ENCODE peak calls at places on chromosomes 4 and X, in four cellular contexts. One of them, this sample, is unnamed.

GRCh38 chrX:39814391-39814790 is 283.4 kb downstream of the BCOR start:
- DNase-seq in uterus: no peak
- DNase-seq in testis: no peak
- DNase-seq in IMR-90: peak
- DNase-seq in this sample: no peak

GRCh38 chr4:39036172-39036571 is 4.0 kb upstream of the TMEM156 start:
- DNase-seq in uterus: no peak
- DNase-seq in IMR-90: peak
- DNase-seq in testis: no peak
- DNase-seq in this sample: no peak

GRCh38 chrX:38045697-38046096 is 39.3 kb downstream of the SYTL5 start:
- DNase-seq in uterus: peak
- DNase-seq in IMR-90: no peak
- DNase-seq in testis: peak
- DNase-seq in this sample: no peak

GRCh38 chr4:159175165-159175988 is 72.5 kb downstream of the RAPGEF2 start:
- DNase-seq in testis: peak
- DNase-seq in uterus: peak
- DNase-seq in IMR-90: peak
- DNase-seq in this sample: peak

GRCh38 chr4:157048248-157048647 is 27.7 kb upstream of the GLRB start:
- DNase-seq in uterus: peak
- DNase-seq in IMR-90: peak
- DNase-seq in testis: peak
- DNase-seq in this sample: peak

GRCh38 chrX:19839770-19840254 is 47.6 kb downstream of the SH3KBP1 start:
- DNase-seq in IMR-90: no peak
- DNase-seq in uterus: no peak
- DNase-seq in testis: no peak
- DNase-seq in this sample: no peak

GRCh38 chr4:149113804-149114430 is 671.7 kb upstream of the NR3C2 start:
- DNase-seq in uterus: no peak
- DNase-seq in testis: no peak
- DNase-seq in IMR-90: peak
- DNase-seq in this sample: no peak

GRCh38 chr4:39732728-39733127 is 34.8 kb downstream of the UBE2K start:
- DNase-seq in testis: no peak
- DNase-seq in IMR-90: peak
- DNase-seq in uterus: no peak
- DNase-seq in this sample: no peak

GRCh38 chr4:148415500-148415899 is 26.7 kb downstream of the NR3C2 start:
- DNase-seq in IMR-90: peak
- DNase-seq in uterus: no peak
- DNase-seq in testis: no peak
- DNase-seq in this sample: no peak

GRCh38 chr4:148065069-148065468 is 333.2 kb downstream of the ARHGAP10 start:
- DNase-seq in IMR-90: peak
- DNase-seq in testis: no peak
- DNase-seq in uterus: no peak
- DNase-seq in this sample: peak

GRCh38 chrX:17549005-17549685 is 174.1 kb downstream of the NHS start:
- DNase-seq in IMR-90: no peak
- DNase-seq in testis: no peak
- DNase-seq in uterus: no peak
- DNase-seq in this sample: peak

GRCh38 chr4:107913283-107913899 is 18.0 kb upstream of the CYP2U1 start:
- DNase-seq in uterus: peak
- DNase-seq in testis: peak
- DNase-seq in IMR-90: peak
- DNase-seq in this sample: peak

GRCh38 chrX:22690116-22690515 is 309.6 kb upstream of the DDX53 start:
- DNase-seq in IMR-90: peak
- DNase-seq in testis: peak
- DNase-seq in uterus: peak
- DNase-seq in this sample: no peak

GRCh38 chr4:169337510-169337909 is 66.8 kb upstream of the SH3RF1 start:
- DNase-seq in IMR-90: peak
- DNase-seq in uterus: no peak
- DNase-seq in testis: no peak
- DNase-seq in this sample: no peak

GRCh38 chr4:138275946-138276621 is 33.9 kb upstream of the SLC7A11 start:
- DNase-seq in testis: no peak
- DNase-seq in IMR-90: peak
- DNase-seq in uterus: no peak
- DNase-seq in this sample: no peak

GRCh38 chr4:52588771-52589591 is 70.1 kb downstream of the USP46 start:
- DNase-seq in IMR-90: peak
- DNase-seq in testis: no peak
- DNase-seq in uterus: peak
- DNase-seq in this sample: no peak

GRCh38 chr4:95290702-95291101 is 258.1 kb downstream of the UNC5C start:
- DNase-seq in testis: no peak
- DNase-seq in IMR-90: no peak
- DNase-seq in uterus: no peak
- DNase-seq in this sample: no peak

GRCh38 chr4:76216521-76216920 is 2.9 kb upstream of the SCARB2 start:
- DNase-seq in testis: no peak
- DNase-seq in IMR-90: no peak
- DNase-seq in uterus: no peak
- DNase-seq in this sample: no peak

GRCh38 chr4:165294907-165295306 is 32.6 kb upstream of the MSMO1 start:
- DNase-seq in IMR-90: no peak
- DNase-seq in testis: no peak
- DNase-seq in uterus: no peak
- DNase-seq in this sample: no peak

GRCh38 chr4:128913228-128913627 is 103.7 kb downstream of the JADE1 start:
- DNase-seq in IMR-90: no peak
- DNase-seq in testis: no peak
- DNase-seq in uterus: no peak
- DNase-seq in this sample: no peak

GRCh38 chr4:180751009-180751408 is 1492.2 kb upstream of the TENM3 start:
- DNase-seq in uterus: no peak
- DNase-seq in IMR-90: peak
- DNase-seq in testis: no peak
- DNase-seq in this sample: no peak

GRCh38 chr4:183266386-183266785 is 53.7 kb downstream of the CLDN22 start:
- DNase-seq in IMR-90: peak
- DNase-seq in uterus: no peak
- DNase-seq in testis: no peak
- DNase-seq in this sample: no peak

GRCh38 chr4:158519226-158519625 is 2.5 kb upstream of the RXFP1 start:
- DNase-seq in testis: no peak
- DNase-seq in uterus: no peak
- DNase-seq in IMR-90: no peak
- DNase-seq in this sample: no peak

GRCh38 chrX:95509474-95509873 is 1175.2 kb upstream of the DIAPH2 start:
- DNase-seq in IMR-90: no peak
- DNase-seq in uterus: no peak
- DNase-seq in testis: no peak
- DNase-seq in this sample: no peak

GRCh38 chr4:110668463-110669245 is 45.8 kb upstream of the PITX2 start:
- DNase-seq in testis: no peak
- DNase-seq in IMR-90: no peak
- DNase-seq in uterus: no peak
- DNase-seq in this sample: no peak

GRCh38 chrX:25523574-25523973 is 507.8 kb upstream of the ARX start:
- DNase-seq in uterus: no peak
- DNase-seq in IMR-90: peak
- DNase-seq in testis: peak
- DNase-seq in this sample: no peak

GRCh38 chr4:110793381-110793801 is 170.5 kb upstream of the PITX2 start:
- DNase-seq in IMR-90: peak
- DNase-seq in uterus: no peak
- DNase-seq in testis: no peak
- DNase-seq in this sample: no peak

GRCh38 chr4:168930413-168931196 is 79.5 kb downstream of the CBR4 start:
- DNase-seq in testis: no peak
- DNase-seq in uterus: no peak
- DNase-seq in IMR-90: no peak
- DNase-seq in this sample: no peak

GRCh38 chr4:2248821-2249261 is 6.9 kb upstream of the HAUS3 start:
- DNase-seq in IMR-90: no peak
- DNase-seq in testis: peak
- DNase-seq in uterus: no peak
- DNase-seq in this sample: peak

GRCh38 chr4:15894923-15895411 is 43.6 kb downstream of the FGFBP1 start:
- DNase-seq in IMR-90: peak
- DNase-seq in uterus: no peak
- DNase-seq in testis: no peak
- DNase-seq in this sample: no peak

GRCh38 chr4:137124278-137124932 is 407.9 kb downstream of the PCDH18 start:
- DNase-seq in IMR-90: peak
- DNase-seq in uterus: peak
- DNase-seq in testis: no peak
- DNase-seq in this sample: no peak

GRCh38 chr4:112423591-112423990 is 92.4 kb downstream of the NEUROG2 start:
- DNase-seq in uterus: no peak
- DNase-seq in IMR-90: peak
- DNase-seq in testis: no peak
- DNase-seq in this sample: no peak

GRCh38 chr4:187268940-187269339 is 545.3 kb upstream of the FAT1 start:
- DNase-seq in IMR-90: peak
- DNase-seq in testis: no peak
- DNase-seq in uterus: no peak
- DNase-seq in this sample: no peak

GRCh38 chr4:52983563-52984303 is 121.6 kb downstream of the RASL11B start:
- DNase-seq in uterus: no peak
- DNase-seq in testis: no peak
- DNase-seq in IMR-90: peak
- DNase-seq in this sample: no peak

GRCh38 chrX:119236599-119237525 is 777 bp downstream of the PGRMC1 start:
- DNase-seq in uterus: peak
- DNase-seq in IMR-90: peak
- DNase-seq in testis: peak
- DNase-seq in this sample: peak

GRCh38 chrX:45850197-45850774 is 649.6 kb upstream of the DIPK2B start:
- DNase-seq in IMR-90: no peak
- DNase-seq in testis: no peak
- DNase-seq in uterus: peak
- DNase-seq in this sample: no peak

GRCh38 chrX:45710081-45710801 is 509.6 kb upstream of the DIPK2B start:
- DNase-seq in uterus: no peak
- DNase-seq in testis: no peak
- DNase-seq in IMR-90: peak
- DNase-seq in this sample: no peak

GRCh38 chrX:53254570-53255461 is 26.6 kb downstream of the IQSEC2 start:
- DNase-seq in IMR-90: no peak
- DNase-seq in uterus: no peak
- DNase-seq in testis: no peak
- DNase-seq in this sample: no peak

GRCh38 chrX:13653022-13653693 is at the start of gene TCEANC:
- DNase-seq in uterus: peak
- DNase-seq in IMR-90: peak
- DNase-seq in testis: peak
- DNase-seq in this sample: peak
- TF ChIP-seq POLR2A in uterus: peak
- TF ChIP-seq POLR2A in IMR-90: peak
- TF ChIP-seq POLR2A in testis: no peak
- TF ChIP-seq POLR2A in this sample: no peak

DNA sequence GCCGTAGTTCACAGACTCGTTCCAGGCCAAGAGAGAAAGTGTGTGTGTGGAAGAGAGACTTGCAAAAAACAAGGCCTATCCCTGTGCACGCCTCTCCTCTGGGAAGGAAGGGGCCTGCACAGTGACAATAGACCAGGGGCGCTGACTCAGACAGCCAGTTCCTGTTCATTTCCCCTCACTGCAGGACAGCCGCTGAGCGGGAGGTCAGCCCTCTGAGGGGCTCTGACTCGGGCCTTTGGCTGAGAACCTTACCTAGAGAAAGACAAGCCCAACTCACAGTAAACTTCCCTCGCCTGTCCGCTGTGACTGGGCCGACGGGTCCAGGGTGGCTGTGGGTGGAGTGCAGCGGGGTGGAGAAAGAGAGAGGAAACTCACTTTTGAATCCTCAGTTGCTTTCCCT is 52.1 kb downstream of the RTL5 start:
- DNase-seq in testis: no peak
- DNase-seq in uterus: peak
- DNase-seq in IMR-90: no peak
- DNase-seq in this sample: no peak
- H3K4me3 ChIP-seq in testis: no peak
- H3K4me3 ChIP-seq in uterus: no peak
- H3K4me3 ChIP-seq in IMR-90: no peak
- H3K4me3 ChIP-seq in this sample: no peak

DNA sequence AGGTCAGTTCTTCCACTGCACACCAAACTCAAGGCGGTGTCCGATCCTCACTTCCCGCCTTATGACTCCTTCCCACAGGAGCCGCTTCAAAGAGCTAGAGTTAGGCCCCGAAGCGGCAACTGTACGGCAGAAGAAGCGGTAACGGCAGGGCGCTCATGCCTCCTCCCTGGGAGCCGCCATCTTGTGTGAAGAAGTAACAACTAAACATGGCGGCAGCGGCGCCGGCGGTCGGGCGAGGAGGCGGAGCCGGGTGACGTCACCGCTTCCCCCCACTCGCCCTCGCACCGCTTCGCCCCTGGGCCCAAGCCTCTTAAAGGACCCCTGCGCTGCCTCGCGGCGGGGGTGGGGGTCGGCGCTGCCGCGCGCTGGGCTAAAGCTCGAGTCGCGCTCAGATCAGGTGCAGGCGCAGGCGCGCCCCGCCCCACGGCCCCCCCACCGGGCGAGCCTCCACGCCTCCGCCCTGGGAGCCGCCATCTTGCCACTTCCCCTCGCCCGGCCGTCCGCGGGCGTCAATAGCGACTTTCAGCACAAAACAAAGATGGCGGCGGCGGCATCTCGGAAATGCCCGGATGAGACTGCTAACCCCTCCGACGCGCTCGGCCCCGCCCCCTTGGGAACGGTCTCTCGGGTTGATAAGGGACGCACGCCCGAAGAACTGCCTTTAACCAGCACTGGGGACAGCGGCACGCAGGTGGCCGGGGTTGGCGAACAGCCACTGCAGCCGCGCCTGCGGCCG is at the start of gene HCFC1:
- DNase-seq in testis: peak
- DNase-seq in IMR-90: peak
- DNase-seq in uterus: peak
- DNase-seq in this sample: peak
- TF ChIP-seq POLR2A in testis: no peak
- TF ChIP-seq POLR2A in IMR-90: peak
- TF ChIP-seq POLR2A in uterus: peak
- TF ChIP-seq POLR2A in this sample: no peak

DNA sequence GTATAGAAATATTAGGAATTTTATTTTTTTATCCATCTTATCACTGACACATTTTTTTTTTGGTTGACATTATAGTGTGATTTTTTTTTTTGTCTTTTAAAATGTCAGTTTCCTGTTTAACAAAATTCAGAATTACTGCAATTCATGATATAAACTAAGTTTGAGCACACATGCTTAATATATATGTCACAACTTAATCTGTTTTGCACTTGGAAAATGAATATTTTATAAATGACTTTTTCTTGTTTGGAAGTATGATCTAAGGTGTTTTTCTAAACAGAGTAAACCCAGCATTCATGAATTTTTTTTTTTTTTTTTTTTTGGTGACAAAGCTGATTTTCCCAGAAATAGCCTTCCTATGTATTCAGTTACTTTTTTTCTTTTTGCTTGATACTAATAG is 2.4 kb downstream of the SMARCA5 start:
- DNase-seq in IMR-90: no peak
- DNase-seq in uterus: no peak
- DNase-seq in testis: no peak
- DNase-seq in this sample: no peak
- H3K4me3 ChIP-seq in IMR-90: no peak
- H3K4me3 ChIP-seq in uterus: peak
- H3K4me3 ChIP-seq in testis: no peak
- H3K4me3 ChIP-seq in this sample: no peak